ENCODE peak calls at places on chromosomes 6 and 20, in eight cellular contexts. One of them, this sample, is unnamed. For H3K79me2, the result is how much of the 10 kb centered on the place peaks cover.

GRCh38 chr6:30814137-30815084 is 69.9 kb upstream of the DDR1 start:
- DNase-seq in OCI-LY7: no peak
- DNase-seq in fibroblast of lung: peak
- DNase-seq in mammary epithelial cell: peak
- DNase-seq in osteoblast: peak
- DNase-seq in H9: no peak
- DNase-seq in hepatocyte: peak
- DNase-seq in SK-N-SH: no peak
- DNase-seq in this sample: peak

GRCh38 chr20:5652626-5653573 is 97.3 kb upstream of the SHLD1 start:
- DNase-seq in OCI-LY7: peak
- DNase-seq in fibroblast of lung: peak
- DNase-seq in mammary epithelial cell: peak
- DNase-seq in osteoblast: no peak
- DNase-seq in H9: no peak
- DNase-seq in hepatocyte: no peak
- DNase-seq in SK-N-SH: no peak
- DNase-seq in this sample: peak

GRCh38 chr6:13526718-13527668 is 39.6 kb upstream of the GFOD1 start:
- DNase-seq in OCI-LY7: peak
- DNase-seq in fibroblast of lung: no peak
- DNase-seq in mammary epithelial cell: peak
- DNase-seq in osteoblast: peak
- DNase-seq in H9: peak
- DNase-seq in hepatocyte: no peak
- DNase-seq in SK-N-SH: peak
- DNase-seq in this sample: no peak

GRCh38 chr6:11702039-11702795 is 76.4 kb downstream of the ADTRP start:
- DNase-seq in OCI-LY7: no peak
- DNase-seq in fibroblast of lung: no peak
- DNase-seq in mammary epithelial cell: peak
- DNase-seq in osteoblast: peak
- DNase-seq in H9: no peak
- DNase-seq in hepatocyte: peak
- DNase-seq in SK-N-SH: no peak
- DNase-seq in this sample: no peak

GRCh38 chr6:92587521-92587920 is 831.8 kb downstream of the EPHA7 start:
- DNase-seq in OCI-LY7: no peak
- DNase-seq in fibroblast of lung: no peak
- DNase-seq in mammary epithelial cell: no peak
- DNase-seq in osteoblast: no peak
- DNase-seq in H9: no peak
- DNase-seq in hepatocyte: no peak
- DNase-seq in SK-N-SH: no peak
- DNase-seq in this sample: no peak

GRCh38 chr6:36605102-36605501 is 10.9 kb downstream of the SRSF3 start:
- DNase-seq in OCI-LY7: no peak
- DNase-seq in fibroblast of lung: no peak
- DNase-seq in mammary epithelial cell: no peak
- DNase-seq in osteoblast: no peak
- DNase-seq in H9: no peak
- DNase-seq in hepatocyte: no peak
- DNase-seq in SK-N-SH: no peak
- DNase-seq in this sample: no peak

GRCh38 chr6:12613819-12614218 is 102.7 kb upstream of the PHACTR1 start:
- DNase-seq in OCI-LY7: no peak
- DNase-seq in fibroblast of lung: no peak
- DNase-seq in mammary epithelial cell: peak
- DNase-seq in osteoblast: no peak
- DNase-seq in H9: no peak
- DNase-seq in hepatocyte: no peak
- DNase-seq in SK-N-SH: no peak
- DNase-seq in this sample: no peak

GRCh38 chr20:11826334-11826733 is 91.4 kb upstream of the BTBD3 start:
- DNase-seq in OCI-LY7: no peak
- DNase-seq in fibroblast of lung: no peak
- DNase-seq in mammary epithelial cell: no peak
- DNase-seq in osteoblast: no peak
- DNase-seq in H9: no peak
- DNase-seq in hepatocyte: no peak
- DNase-seq in SK-N-SH: no peak
- DNase-seq in this sample: no peak

GRCh38 chr20:57656252-57656820 is 36.1 kb upstream of the ZBP1 start:
- DNase-seq in OCI-LY7: no peak
- DNase-seq in fibroblast of lung: no peak
- DNase-seq in mammary epithelial cell: no peak
- DNase-seq in osteoblast: peak
- DNase-seq in H9: peak
- DNase-seq in hepatocyte: no peak
- DNase-seq in SK-N-SH: peak
- DNase-seq in this sample: no peak

GRCh38 chr20:41183831-41184230 is 46.5 kb downstream of the PLCG1 start:
- DNase-seq in OCI-LY7: no peak
- DNase-seq in fibroblast of lung: no peak
- DNase-seq in mammary epithelial cell: no peak
- DNase-seq in osteoblast: no peak
- DNase-seq in H9: no peak
- DNase-seq in hepatocyte: peak
- DNase-seq in SK-N-SH: no peak
- DNase-seq in this sample: no peak

GRCh38 chr6:109783245-109783990 is 92.3 kb downstream of the FIG4 start:
- DNase-seq in OCI-LY7: no peak
- DNase-seq in fibroblast of lung: no peak
- DNase-seq in mammary epithelial cell: no peak
- DNase-seq in osteoblast: peak
- DNase-seq in H9: peak
- DNase-seq in hepatocyte: no peak
- DNase-seq in SK-N-SH: no peak
- DNase-seq in this sample: no peak

GRCh38 chr6:22717906-22718305 is 148.5 kb downstream of the HDGFL1 start:
- DNase-seq in OCI-LY7: no peak
- DNase-seq in fibroblast of lung: no peak
- DNase-seq in mammary epithelial cell: no peak
- DNase-seq in osteoblast: no peak
- DNase-seq in H9: no peak
- DNase-seq in hepatocyte: peak
- DNase-seq in SK-N-SH: no peak
- DNase-seq in this sample: no peak

GRCh38 chr20:61954276-61955021 is 111.2 kb downstream of the TAF4 start:
- DNase-seq in OCI-LY7: no peak
- DNase-seq in fibroblast of lung: no peak
- DNase-seq in mammary epithelial cell: no peak
- DNase-seq in osteoblast: peak
- DNase-seq in H9: no peak
- DNase-seq in hepatocyte: no peak
- DNase-seq in SK-N-SH: no peak
- DNase-seq in this sample: no peak

GRCh38 chr20:25306991-25307903 is 59.4 kb downstream of the PYGB start:
- DNase-seq in OCI-LY7: no peak
- DNase-seq in fibroblast of lung: no peak
- DNase-seq in mammary epithelial cell: no peak
- DNase-seq in osteoblast: peak
- DNase-seq in H9: no peak
- DNase-seq in hepatocyte: no peak
- DNase-seq in SK-N-SH: no peak
- DNase-seq in this sample: no peak

GRCh38 chr6:19697744-19698290 is 139.4 kb upstream of the ID4 start:
- DNase-seq in OCI-LY7: no peak
- DNase-seq in fibroblast of lung: peak
- DNase-seq in mammary epithelial cell: peak
- DNase-seq in osteoblast: peak
- DNase-seq in H9: no peak
- DNase-seq in hepatocyte: no peak
- DNase-seq in SK-N-SH: no peak
- DNase-seq in this sample: no peak

GRCh38 chr6:33433560-33434191 is 13.8 kb downstream of the SYNGAP1 start:
- DNase-seq in OCI-LY7: no peak
- DNase-seq in fibroblast of lung: peak
- DNase-seq in mammary epithelial cell: no peak
- DNase-seq in osteoblast: no peak
- DNase-seq in H9: peak
- DNase-seq in hepatocyte: peak
- DNase-seq in SK-N-SH: peak
- DNase-seq in this sample: no peak

GRCh38 chr6:37987559-37987958 is 168.0 kb downstream of the ZFAND3 start:
- DNase-seq in OCI-LY7: no peak
- DNase-seq in fibroblast of lung: no peak
- DNase-seq in mammary epithelial cell: no peak
- DNase-seq in osteoblast: no peak
- DNase-seq in H9: no peak
- DNase-seq in hepatocyte: no peak
- DNase-seq in SK-N-SH: no peak
- DNase-seq in this sample: no peak
- H3K79me2 ChIP-seq in OCI-LY7: under half
- H3K79me2 ChIP-seq in fibroblast of lung: under half
- H3K79me2 ChIP-seq in mammary epithelial cell: half or more
- H3K79me2 ChIP-seq in osteoblast: half or more
- H3K79me2 ChIP-seq in H9: under half
- H3K79me2 ChIP-seq in hepatocyte: half or more
- H3K79me2 ChIP-seq in SK-N-SH: half or more
- H3K79me2 ChIP-seq in this sample: under half

GRCh38 chr6:70673054-70673453 is 5.4 kb downstream of the SMAP1 start:
- DNase-seq in OCI-LY7: no peak
- DNase-seq in fibroblast of lung: no peak
- DNase-seq in mammary epithelial cell: no peak
- DNase-seq in osteoblast: no peak
- DNase-seq in H9: no peak
- DNase-seq in hepatocyte: no peak
- DNase-seq in SK-N-SH: no peak
- DNase-seq in this sample: no peak
- H3K79me2 ChIP-seq in OCI-LY7: half or more
- H3K79me2 ChIP-seq in fibroblast of lung: under half
- H3K79me2 ChIP-seq in mammary epithelial cell: half or more
- H3K79me2 ChIP-seq in osteoblast: half or more
- H3K79me2 ChIP-seq in H9: under half
- H3K79me2 ChIP-seq in hepatocyte: half or more
- H3K79me2 ChIP-seq in SK-N-SH: half or more
- H3K79me2 ChIP-seq in this sample: half or more

GRCh38 chr6:47484616-47485015 is 7.0 kb downstream of the CD2AP start:
- DNase-seq in OCI-LY7: no peak
- DNase-seq in fibroblast of lung: peak
- DNase-seq in mammary epithelial cell: peak
- DNase-seq in osteoblast: no peak
- DNase-seq in H9: no peak
- DNase-seq in hepatocyte: peak
- DNase-seq in SK-N-SH: no peak
- DNase-seq in this sample: no peak
- H3K79me2 ChIP-seq in OCI-LY7: half or more
- H3K79me2 ChIP-seq in fibroblast of lung: half or more
- H3K79me2 ChIP-seq in mammary epithelial cell: half or more
- H3K79me2 ChIP-seq in osteoblast: half or more
- H3K79me2 ChIP-seq in H9: half or more
- H3K79me2 ChIP-seq in hepatocyte: half or more
- H3K79me2 ChIP-seq in SK-N-SH: half or more
- H3K79me2 ChIP-seq in this sample: half or more

GRCh38 chr6:51630011-51630410 is 457.4 kb downstream of the PKHD1 start:
- DNase-seq in OCI-LY7: no peak
- DNase-seq in fibroblast of lung: no peak
- DNase-seq in mammary epithelial cell: no peak
- DNase-seq in osteoblast: no peak
- DNase-seq in H9: no peak
- DNase-seq in hepatocyte: no peak
- DNase-seq in SK-N-SH: no peak
- DNase-seq in this sample: no peak

GRCh38 chr6:51633424-51633823 is 454.0 kb downstream of the PKHD1 start:
- DNase-seq in OCI-LY7: no peak
- DNase-seq in fibroblast of lung: no peak
- DNase-seq in mammary epithelial cell: no peak
- DNase-seq in osteoblast: no peak
- DNase-seq in H9: no peak
- DNase-seq in hepatocyte: no peak
- DNase-seq in SK-N-SH: no peak
- DNase-seq in this sample: no peak
- H3K79me2 ChIP-seq in OCI-LY7: under half
- H3K79me2 ChIP-seq in fibroblast of lung: under half
- H3K79me2 ChIP-seq in mammary epithelial cell: under half
- H3K79me2 ChIP-seq in osteoblast: under half
- H3K79me2 ChIP-seq in H9: under half
- H3K79me2 ChIP-seq in hepatocyte: under half
- H3K79me2 ChIP-seq in SK-N-SH: under half
- H3K79me2 ChIP-seq in this sample: under half

GRCh38 chr6:144651219-144651618 is 366.1 kb downstream of the UTRN start:
- DNase-seq in OCI-LY7: no peak
- DNase-seq in fibroblast of lung: no peak
- DNase-seq in mammary epithelial cell: no peak
- DNase-seq in osteoblast: no peak
- DNase-seq in H9: no peak
- DNase-seq in hepatocyte: no peak
- DNase-seq in SK-N-SH: no peak
- DNase-seq in this sample: no peak
- H3K79me2 ChIP-seq in OCI-LY7: under half
- H3K79me2 ChIP-seq in fibroblast of lung: under half
- H3K79me2 ChIP-seq in mammary epithelial cell: under half
- H3K79me2 ChIP-seq in osteoblast: under half
- H3K79me2 ChIP-seq in H9: under half
- H3K79me2 ChIP-seq in hepatocyte: under half
- H3K79me2 ChIP-seq in SK-N-SH: under half
- H3K79me2 ChIP-seq in this sample: under half

GRCh38 chr6:4852938-4853337 is 76.7 kb downstream of the CDYL start:
- DNase-seq in OCI-LY7: no peak
- DNase-seq in fibroblast of lung: no peak
- DNase-seq in mammary epithelial cell: no peak
- DNase-seq in osteoblast: no peak
- DNase-seq in H9: no peak
- DNase-seq in hepatocyte: no peak
- DNase-seq in SK-N-SH: no peak
- DNase-seq in this sample: no peak
- H3K79me2 ChIP-seq in OCI-LY7: under half
- H3K79me2 ChIP-seq in fibroblast of lung: under half
- H3K79me2 ChIP-seq in mammary epithelial cell: half or more
- H3K79me2 ChIP-seq in osteoblast: half or more
- H3K79me2 ChIP-seq in H9: under half
- H3K79me2 ChIP-seq in hepatocyte: half or more
- H3K79me2 ChIP-seq in SK-N-SH: half or more
- H3K79me2 ChIP-seq in this sample: under half

DNA sequence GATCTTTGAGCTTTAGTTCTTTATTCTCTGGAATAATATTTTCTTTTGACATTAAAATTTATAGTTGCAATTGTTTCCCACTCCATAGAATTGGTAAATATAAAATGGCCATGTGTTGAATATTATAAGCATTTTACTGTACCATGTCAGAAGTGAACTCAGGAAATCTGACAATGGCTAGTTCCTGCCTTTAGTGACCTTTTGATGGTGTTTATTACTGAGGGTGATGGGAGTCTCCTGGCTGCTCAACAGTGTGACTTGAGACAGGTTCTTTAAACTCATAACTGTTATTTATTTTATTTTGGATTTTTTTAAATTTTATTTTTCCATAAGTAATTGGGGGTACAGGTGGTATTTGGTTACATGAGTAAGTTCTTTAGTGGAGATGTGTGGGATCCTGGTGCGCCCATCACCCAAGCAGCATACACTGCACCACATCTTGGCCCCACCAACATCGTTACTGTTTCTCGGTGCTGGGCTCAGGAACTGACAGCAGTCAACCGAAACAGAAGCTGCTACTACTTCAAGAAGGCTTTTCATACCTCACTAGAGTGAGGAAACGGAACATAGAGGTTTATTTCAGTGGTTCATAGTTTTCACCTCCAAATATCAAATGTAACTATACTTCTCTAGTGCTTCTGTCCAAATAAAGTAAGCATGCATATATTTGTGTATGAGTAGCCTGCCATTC is 90.4 kb downstream of the PLEKHG1 start:
- DNase-seq in OCI-LY7: peak
- DNase-seq in fibroblast of lung: no peak
- DNase-seq in mammary epithelial cell: no peak
- DNase-seq in osteoblast: no peak
- DNase-seq in H9: no peak
- DNase-seq in hepatocyte: no peak
- DNase-seq in SK-N-SH: no peak
- DNase-seq in this sample: no peak
- H3K79me2 ChIP-seq in OCI-LY7: under half
- H3K79me2 ChIP-seq in fibroblast of lung: under half
- H3K79me2 ChIP-seq in mammary epithelial cell: under half
- H3K79me2 ChIP-seq in osteoblast: under half
- H3K79me2 ChIP-seq in H9: under half
- H3K79me2 ChIP-seq in hepatocyte: under half
- H3K79me2 ChIP-seq in SK-N-SH: under half
- H3K79me2 ChIP-seq in this sample: under half

This sample was measured in PC-9.